ENCODE peak calls at places on chromosome 19, in nine cellular contexts. V, U, R, M, Y, G, P, Q and E are unnamed samples.

GRCh38 chr19:28508666-28509065 is 704.3 kb downstream of the UQCRFS1 start:
- DNase-seq in P (no peak), M (no peak), Y (no peak), U (no peak), V (no peak), Q (no peak), R (no peak), G (no peak), E (no peak)

GRCh38 chr19:54335979-54336892 is 2.7 kb downstream of the LILRA4 start:
- DNase-seq in R (no peak), Y (no peak), G (no peak), V (no peak), P (no peak), U (no peak), Q (no peak), M (no peak), E (no peak)

GRCh38 chr19:29277107-29277506 is 64.2 kb upstream of the UQCRFS1 start:
- DNase-seq in U (no peak), Q (peak), P (peak), R (no peak), G (no peak), M (peak), V (no peak), Y (peak), E (no peak)

GRCh38 chr19:45098521-45099464 is 5.8 kb downstream of the PPP1R37 start:
- DNase-seq in Y (no peak), Q (no peak), R (no peak), V (no peak), G (peak), P (peak), U (no peak), M (no peak), E (no peak)

GRCh38 chr19:9848060-9848459 is 12.9 kb downstream of the PIN1 start:
- DNase-seq in U (no peak), R (no peak), M (peak), V (no peak), Q (no peak), G (no peak), Y (no peak), P (no peak), E (peak)

GRCh38 chr19:15828121-15828620 is 12.7 kb upstream of the OR10H1 start:
- DNase-seq in U (no peak), P (no peak), M (no peak), V (no peak), G (no peak), Q (no peak), Y (no peak), R (no peak), E (no peak)

GRCh38 chr19:19152668-19153384 is 14.5 kb upstream of the TMEM161A start:
- DNase-seq in U (no peak), V (no peak), M (no peak), Q (no peak), Y (no peak), G (no peak), R (no peak), P (no peak), E (no peak)

GRCh38 chr19:42466521-42467436 is 24.0 kb upstream of the CXCL17 start:
- DNase-seq in R (no peak), Q (no peak), V (no peak), U (no peak), P (no peak), G (no peak), Y (no peak), M (no peak), E (no peak)

GRCh38 chr19:29014857-29015436 is 198.0 kb downstream of the UQCRFS1 start:
- DNase-seq in R (no peak), Q (no peak), U (no peak), P (no peak), Y (no peak), M (no peak), V (no peak), G (no peak), E (no peak)